ENCODE peak calls at places on chromosomes 13 and 19, in six cellular contexts. One of them, this sample, is unnamed.
A peak's percentile ranks its signal among the peaks of the same experiment; 100 is the strongest.

GRCh38 chr13:41295973-41296372 is 15.1 kb upstream of the NAA16 start:
- DNase-seq in hippocampal formation: no peak
- DNase-seq in B cell: no peak
- DNase-seq in stomach: no peak
- DNase-seq in glomerular endothelial cell: no peak
- DNase-seq in stimulated activated CD8-positive, alpha-beta memory T cell treated with anti-CD3 and anti-CD28 coated beads, Interleukin-12 subunit alpha, Interleukin-12 subunit beta, amount 100 ng/mL, for 4 hours: no peak
- DNase-seq in this sample: no peak

GRCh38 chr19:42122691-42123607 is 9.3 kb downstream of the POU2F2 start:
- DNase-seq in hippocampal formation: no peak
- DNase-seq in B cell: peak; percentile 70
- DNase-seq in stomach: no peak
- DNase-seq in glomerular endothelial cell: no peak
- DNase-seq in stimulated activated CD8-positive, alpha-beta memory T cell treated with anti-CD3 and anti-CD28 coated beads, Interleukin-12 subunit alpha, Interleukin-12 subunit beta, amount 100 ng/mL, for 4 hours: peak; percentile 47
- DNase-seq in this sample: no peak

GRCh38 chr13:65468628-65469027 is 1761.5 kb downstream of the PCDH9 start:
- DNase-seq in hippocampal formation: no peak
- DNase-seq in B cell: no peak
- DNase-seq in stomach: no peak
- DNase-seq in glomerular endothelial cell: no peak
- DNase-seq in stimulated activated CD8-positive, alpha-beta memory T cell treated with anti-CD3 and anti-CD28 coated beads, Interleukin-12 subunit alpha, Interleukin-12 subunit beta, amount 100 ng/mL, for 4 hours: no peak
- DNase-seq in this sample: no peak

GRCh38 chr13:111913790-111914189 is 153.2 kb upstream of the SOX1 start:
- DNase-seq in hippocampal formation: no peak
- DNase-seq in B cell: no peak
- DNase-seq in stomach: no peak
- DNase-seq in glomerular endothelial cell: no peak
- DNase-seq in stimulated activated CD8-positive, alpha-beta memory T cell treated with anti-CD3 and anti-CD28 coated beads, Interleukin-12 subunit alpha, Interleukin-12 subunit beta, amount 100 ng/mL, for 4 hours: no peak
- DNase-seq in this sample: no peak

GRCh38 chr13:50170447-50171037 is 155.3 kb downstream of the KCNRG start:
- DNase-seq in hippocampal formation: no peak
- DNase-seq in B cell: no peak
- DNase-seq in stomach: no peak
- DNase-seq in glomerular endothelial cell: no peak
- DNase-seq in stimulated activated CD8-positive, alpha-beta memory T cell treated with anti-CD3 and anti-CD28 coated beads, Interleukin-12 subunit alpha, Interleukin-12 subunit beta, amount 100 ng/mL, for 4 hours: no peak
- DNase-seq in this sample: no peak

GRCh38 chr19:7541481-7541824 is 5.9 kb downstream of the PNPLA6 start:
- DNase-seq in hippocampal formation: no peak
- DNase-seq in B cell: no peak
- DNase-seq in stomach: no peak
- DNase-seq in glomerular endothelial cell: no peak
- DNase-seq in stimulated activated CD8-positive, alpha-beta memory T cell treated with anti-CD3 and anti-CD28 coated beads, Interleukin-12 subunit alpha, Interleukin-12 subunit beta, amount 100 ng/mL, for 4 hours: no peak
- DNase-seq in this sample: no peak

GRCh38 chr13:71861769-71862168 is 5.2 kb downstream of the DACH1 start:
- DNase-seq in hippocampal formation: no peak
- DNase-seq in B cell: no peak
- DNase-seq in stomach: no peak
- DNase-seq in glomerular endothelial cell: no peak
- DNase-seq in stimulated activated CD8-positive, alpha-beta memory T cell treated with anti-CD3 and anti-CD28 coated beads, Interleukin-12 subunit alpha, Interleukin-12 subunit beta, amount 100 ng/mL, for 4 hours: no peak
- DNase-seq in this sample: no peak

GRCh38 chr13:97786510-97786909 is 167.0 kb upstream of the IPO5 start:
- DNase-seq in hippocampal formation: no peak
- DNase-seq in B cell: no peak
- DNase-seq in stomach: no peak
- DNase-seq in glomerular endothelial cell: no peak
- DNase-seq in stimulated activated CD8-positive, alpha-beta memory T cell treated with anti-CD3 and anti-CD28 coated beads, Interleukin-12 subunit alpha, Interleukin-12 subunit beta, amount 100 ng/mL, for 4 hours: no peak
- DNase-seq in this sample: no peak

GRCh38 chr19:32316034-32316433 is 29.4 kb upstream of the ZNF507 start:
- DNase-seq in hippocampal formation: no peak
- DNase-seq in B cell: no peak
- DNase-seq in stomach: no peak
- DNase-seq in glomerular endothelial cell: no peak
- DNase-seq in stimulated activated CD8-positive, alpha-beta memory T cell treated with anti-CD3 and anti-CD28 coated beads, Interleukin-12 subunit alpha, Interleukin-12 subunit beta, amount 100 ng/mL, for 4 hours: no peak
- DNase-seq in this sample: no peak

GRCh38 chr19:32896516-32897214 is 27.1 kb upstream of the SLC7A9 start:
- DNase-seq in hippocampal formation: no peak
- DNase-seq in B cell: no peak
- DNase-seq in stomach: no peak
- DNase-seq in glomerular endothelial cell: no peak
- DNase-seq in stimulated activated CD8-positive, alpha-beta memory T cell treated with anti-CD3 and anti-CD28 coated beads, Interleukin-12 subunit alpha, Interleukin-12 subunit beta, amount 100 ng/mL, for 4 hours: no peak
- DNase-seq in this sample: no peak

GRCh38 chr19:10104665-10105221 is 1.4 kb upstream of the PPAN start:
- DNase-seq in hippocampal formation: no peak
- DNase-seq in B cell: peak; percentile 71
- DNase-seq in stomach: no peak
- DNase-seq in glomerular endothelial cell: no peak
- DNase-seq in stimulated activated CD8-positive, alpha-beta memory T cell treated with anti-CD3 and anti-CD28 coated beads, Interleukin-12 subunit alpha, Interleukin-12 subunit beta, amount 100 ng/mL, for 4 hours: peak; percentile 70
- DNase-seq in this sample: no peak

This sample was measured in natural killer cell treated with Interleukin-12 subunit alpha and Interleukin-12 subunit beta and Interleukin-15 and Interleukin-18, amount 100 ng/mL, for 72 hours.